ENCODE peak calls at places on chromosomes 1 and 21, in six cellular contexts. A is activated CD4-positive, alpha-beta T cell treated with anti-CD3 and anti-CD28 coated beads, Interleukin-2, amount 10 ng/mL, durations not matched to agents 7 days and 5 days; U is NCI-H1694 treated with DMSO at 0.1 percent for 48 hours; B is BJ; M is heart right ventricle; V is activated naive CD8-positive, alpha-beta T cell treated with anti-CD3 and anti-CD28 coated beads, Interleukin-2, amount 50 U/mL, for 24 hours. C is an unnamed sample.

GRCh38 chr1:1730870-1731269 is 6.7 kb upstream of the CDK11A start:
- DNase-seq in A (no peak), U (no peak), B (no peak), M (no peak), V (no peak), C (no peak)

GRCh38 chr21:45033791-45034555 is 40.4 kb upstream of the ADARB1 start:
- DNase-seq in A (no peak), U (no peak), B (no peak), M (no peak), V (no peak), C (no peak)

GRCh38 chr21:36583591-36583990 is 103.7 kb upstream of the CLDN14 start:
- DNase-seq in A (no peak), U (no peak), B (no peak), M (no peak), V (no peak), C (no peak)

GRCh38 chr21:45011426-45011825 is 63.0 kb upstream of the ADARB1 start:
- DNase-seq in A (no peak), U (no peak), B (no peak), M (peak; percentile 8), V (no peak), C (no peak)

GRCh38 chr1:22531251-22531650 is 32.0 kb upstream of the EPHA8 start:
- DNase-seq in A (no peak), U (no peak), B (no peak), M (no peak), V (no peak), C (no peak)

GRCh38 chr1:15370781-15371467 is 38.8 kb upstream of the EFHD2 start:
- DNase-seq in A (no peak), U (no peak), B (no peak), M (peak; percentile 56), V (no peak), C (no peak)

GRCh38 chr1:107767156-107767582 is 197.8 kb downstream of the VAV3 start:
- DNase-seq in A (no peak), U (no peak), B (no peak), M (no peak), V (no peak), C (no peak)

GRCh38 chr1:25649041-25649440 is 32.5 kb downstream of the MAN1C1 start:
- DNase-seq in A (no peak), U (no peak), B (no peak), M (no peak), V (no peak), C (no peak)

GRCh38 chr21:18468775-18469174 is 65.2 kb upstream of the TMPRSS15 start:
- DNase-seq in A (no peak), U (no peak), B (no peak), M (no peak), V (no peak), C (no peak)

GRCh38 chr1:9628541-9629444 is 22.7 kb upstream of the PIK3CD start:
- DNase-seq in A (peak; percentile 79), U (no peak), B (no peak), M (no peak), V (peak; percentile 82), C (no peak)

GRCh38 chr1:9127395-9128160 is 1.3 kb downstream of the GPR157 start:
- DNase-seq in A (no peak), U (no peak), B (no peak), M (no peak), V (no peak), C (peak; percentile 61)

GRCh38 chr1:244552336-244552735 is 91.3 kb downstream of the CATSPERE start:
- DNase-seq in A (no peak), U (no peak), B (no peak), M (no peak), V (no peak), C (no peak)

GRCh38 chr1:7110306-7110705 is 325.1 kb downstream of the CAMTA1 start:
- DNase-seq in A (no peak), U (no peak), B (no peak), M (no peak), V (no peak), C (no peak)

GRCh38 chr1:27554293-27554692 is 49.7 kb downstream of the AHDC1 start:
- DNase-seq in A (no peak), U (no peak), B (no peak), M (no peak), V (no peak), C (no peak)

GRCh38 chr1:44645466-44646244 is 28.6 kb downstream of the TMEM53 start:
- DNase-seq in A (no peak), U (no peak), B (no peak), M (peak; percentile 48), V (no peak), C (no peak)

C was measured in lung.